ENCODE peak calls at places on chromosome 18, in nine cellular contexts. V is activated gamma-delta T cell treated with Interleukin-2 at 50 U/mL for 16 hours; I is stimulated activated CD4-positive, alpha-beta T cell treated with anti-CD3 and anti-CD28 coated beads, Interleukin-1b, Interleukin-23, amount 100 ng/mL, for 48 hours; D is kidney; E is NCI-H187 treated with DMSO at 0.1 percent for 48 hours; O is aorta; U is K562; R is Peyer's patch; M is anterior cingulate cortex. S is an unnamed sample.

GRCh38 chr18:51051105-51051712 is 21.2 kb downstream of the SMAD4 start:
- DNase-seq in I (no peak), M (no peak), O (no peak), V (no peak), D (no peak), U (peak), E (no peak), R (no peak), S (no peak)

GRCh38 chr18:59554796-59555195 is 142.4 kb downstream of the CCBE1 start:
- DNase-seq in V (no peak), O (no peak), R (no peak), E (no peak), D (no peak), M (no peak), U (no peak), I (no peak), S (no peak)

GRCh38 chr18:61502472-61502871 is 169.2 kb downstream of the CDH20 start:
- DNase-seq in O (no peak), E (no peak), M (peak), R (peak), U (peak), I (no peak), V (no peak), D (no peak), S (no peak)

GRCh38 chr18:69982417-69982816 is 34.7 kb upstream of the CD226 start:
- DNase-seq in O (no peak), V (no peak), E (no peak), U (no peak), R (no peak), I (no peak), D (no peak), M (no peak), S (no peak)

GRCh38 chr18:58466636-58467205 is 162.2 kb downstream of the ALPK2 start:
- DNase-seq in E (no peak), O (no peak), U (no peak), R (peak), D (no peak), V (no peak), M (no peak), I (no peak), S (no peak)

GRCh38 chr18:23662309-23663263 is at the start of gene ANKRD29:
- DNase-seq in V (peak), I (peak), O (peak), R (peak), M (peak), E (no peak), U (no peak), D (no peak), S (no peak)

GRCh38 chr18:41940506-41941215 is 14.4 kb upstream of the PIK3C3 start:
- DNase-seq in D (no peak), E (no peak), M (no peak), R (no peak), I (no peak), V (no peak), O (no peak), U (no peak), S (no peak)

GRCh38 chr18:24019641-24020331 is 5.2 kb downstream of the TTC39C start:
- DNase-seq in M (no peak), U (no peak), E (no peak), D (no peak), V (peak), R (peak), O (no peak), I (peak), S (no peak)

GRCh38 chr18:33804258-33804657 is 226.2 kb downstream of the ASXL3 start:
- DNase-seq in R (no peak), M (no peak), D (no peak), I (no peak), E (no peak), U (no peak), O (no peak), V (no peak), S (no peak)

GRCh38 chr18:73007195-73007934 is 139.6 kb upstream of the NETO1 start:
- DNase-seq in R (no peak), U (no peak), V (no peak), I (no peak), O (no peak), M (no peak), E (no peak), D (no peak), S (no peak)

GRCh38 chr18:36460854-36461253 is 163.3 kb downstream of the FHOD3 start:
- DNase-seq in O (no peak), I (no peak), E (no peak), D (peak), V (no peak), R (no peak), U (no peak), M (no peak), S (no peak)

GRCh38 chr18:51716277-51716676 is 518.8 kb upstream of the MEX3C start:
- DNase-seq in U (no peak), I (no peak), O (no peak), V (no peak), M (no peak), R (no peak), D (no peak), E (no peak), S (no peak)

GRCh38 chr18:23703057-23703986 is 14.1 kb downstream of the LAMA3 start:
- DNase-seq in M (no peak), D (no peak), O (no peak), R (peak), I (peak), V (no peak), U (peak), E (no peak), S (no peak)

GRCh38 chr18:36295880-36296301 is 1.6 kb upstream of the FHOD3 start:
- DNase-seq in R (no peak), E (no peak), I (no peak), D (no peak), O (no peak), V (no peak), U (no peak), M (no peak), S (no peak)

GRCh38 chr18:58657081-58657480 is 14.2 kb upstream of the MALT1 start:
- DNase-seq in E (no peak), D (no peak), I (no peak), M (no peak), O (no peak), R (no peak), U (no peak), V (no peak), S (no peak)

GRCh38 chr18:35938158-35938557 is 34.3 kb upstream of the RMP24 start:
- DNase-seq in V (no peak), U (no peak), R (no peak), O (no peak), I (no peak), D (no peak), E (no peak), M (no peak), S (no peak)

GRCh38 chr18:75727479-75727878 is 300.0 kb upstream of the SMIM21 start:
- DNase-seq in M (no peak), V (no peak), D (no peak), R (no peak), E (peak), I (peak), O (no peak), U (peak), S (no peak)

GRCh38 chr18:48678237-48679115 is 139.6 kb downstream of the CTIF start:
- DNase-seq in M (no peak), D (no peak), V (no peak), I (no peak), O (no peak), E (no peak), U (no peak), R (no peak), S (peak)

GRCh38 chr18:78512080-78512601 is 467.5 kb upstream of the SALL3 start:
- DNase-seq in O (peak), M (no peak), R (no peak), D (no peak), U (no peak), V (no peak), I (no peak), E (no peak), S (no peak)